ENCODE peak calls at places on chromosome 1, in five cellular contexts. O is stimulated activated CD4-positive, alpha-beta T cell treated with anti-CD3 and anti-CD28 coated beads, Interleukin-1b, Interleukin-23, amount 100 ng/mL, for 24 hours; Z is lower lobe of right lung; V is activated CD4-positive, alpha-beta T cell treated with anti-CD3 and anti-CD28 coated beads for 24 hours; A is GM20000. I is an unnamed sample.

GRCh38 chr1:186234976-186235686 is 139.9 kb downstream of the TPR start:
- DNase-seq in Z (no peak), A (no peak), V (no peak), O (no peak), I (no peak)

GRCh38 chr1:46667782-46668760 is at the start of gene ATPAF1:
- DNase-seq in Z (peak), V (peak), O (peak), A (peak), I (peak)

GRCh38 chr1:71307451-71307850 is 226.6 kb upstream of the ZRANB2 start:
- DNase-seq in Z (no peak), A (no peak), V (no peak), O (no peak), I (no peak)

GRCh38 chr1:224922404-224923164 is 6.9 kb upstream of the DNAH14 start:
- DNase-seq in Z (no peak), A (peak), V (no peak), O (no peak), I (no peak)

GRCh38 chr1:70331962-70332361 is 22.6 kb downstream of the ANKRD13C start:
- DNase-seq in O (no peak), Z (no peak), A (no peak), V (no peak), I (no peak)

GRCh38 chr1:187167555-187167954 is 338.8 kb downstream of the PLA2G4A start:
- DNase-seq in V (no peak), O (no peak), A (no peak), Z (no peak), I (no peak)

GRCh38 chr1:240575976-240576666 is 35.8 kb downstream of the GREM2 start:
- DNase-seq in A (no peak), O (no peak), Z (no peak), V (no peak), I (no peak)

GRCh38 chr1:151142411-151143056 is 3.9 kb downstream of the SEMA6C start:
- DNase-seq in A (no peak), O (no peak), V (no peak), Z (no peak), I (peak)

GRCh38 chr1:227942021-227942715 is 5.6 kb downstream of the WNT9A start:
- DNase-seq in O (no peak), V (no peak), A (no peak), Z (no peak), I (no peak)

GRCh38 chr1:30033276-30034104 is 689.9 kb downstream of the MATN1 start:
- DNase-seq in V (no peak), Z (no peak), A (no peak), O (no peak), I (no peak)

GRCh38 chr1:234125283-234125682 is 220.8 kb downstream of the SLC35F3 start:
- DNase-seq in Z (no peak), V (peak), A (peak), O (peak), I (no peak)

GRCh38 chr1:26349196-26349885 is 4.6 kb downstream of the CRYBG2 start:
- DNase-seq in O (no peak), A (no peak), Z (no peak), V (no peak), I (no peak)

GRCh38 chr1:61539720-61540462 is 185.1 kb downstream of the TM2D1 start:
- DNase-seq in O (no peak), A (no peak), V (no peak), Z (no peak), I (no peak)

GRCh38 chr1:151539321-151540020 is 638 bp upstream of the TUFT1 start:
- DNase-seq in O (no peak), A (peak), Z (peak), V (no peak), I (peak)

GRCh38 chr1:30680429-30680828 is 43.0 kb downstream of the MATN1 start:
- DNase-seq in O (no peak), V (no peak), Z (no peak), A (no peak), I (peak)

GRCh38 chr1:208235356-208235982 is 8.7 kb downstream of the PLXNA2 start:
- DNase-seq in O (no peak), A (no peak), Z (no peak), V (no peak), I (no peak)

GRCh38 chr1:19179597-19180271 is 30.3 kb downstream of the UBR4 start:
- DNase-seq in Z (no peak), A (no peak), V (no peak), O (no peak), I (no peak)

GRCh38 chr1:10514490-10515235 is 39.9 kb downstream of the PEX14 start:
- DNase-seq in A (no peak), Z (no peak), V (no peak), O (no peak), I (no peak)

GRCh38 chr1:228085287-228085926 is 2.9 kb downstream of the ARF1 start:
- DNase-seq in A (no peak), V (no peak), Z (peak), O (no peak), I (peak)

GRCh38 chr1:78497196-78497595 is 6.4 kb downstream of the PTGFR start:
- DNase-seq in O (no peak), Z (no peak), A (no peak), V (no peak), I (no peak)

GRCh38 chr1:46532498-46533178 is 18.8 kb downstream of the KNCN start:
- DNase-seq in O (peak), A (peak), Z (peak), V (peak), I (peak)